ENCODE peak calls at places on chromosomes 5 and 9, in four cellular contexts. O is HCT116, J is left lung, W is WERI-Rb-1. A is an unnamed sample.

GRCh38 chr5:56167522-56167921 is 65.6 kb downstream of the ANKRD55 start:
- DNase-seq in O (no peak), W (no peak), J (no peak), A (no peak)

GRCh38 chr5:132385321-132386105 is 16.0 kb downstream of the SLC22A5 start:
- DNase-seq in J (no peak), W (peak; percentile 40), O (no peak), A (no peak)

GRCh38 chr9:127175764-127176163 is 53.3 kb upstream of the ANGPTL2 start:
- DNase-seq in O (no peak), J (no peak), W (no peak), A (peak; percentile 18)

GRCh38 chr9:21683484-21684175 is 118.8 kb upstream of the MTAP start:
- DNase-seq in J (no peak), W (no peak), O (no peak), A (no peak)

GRCh38 chr9:133813749-133814585 is 75.8 kb upstream of the SARDH start:
- DNase-seq in O (no peak), J (no peak), W (peak; percentile 97), A (no peak)

GRCh38 chr9:115118471-115119156 is 657 bp upstream of the TNC start:
- DNase-seq in O (peak; percentile 50), J (peak; percentile 75), W (peak; percentile 96), A (peak; percentile 53)

GRCh38 chr5:96567188-96567587 is 95.0 kb upstream of the CAST start:
- DNase-seq in W (no peak), O (no peak), J (no peak), A (no peak)

GRCh38 chr5:115818821-115819220 is 2.4 kb upstream of the CDO1 start:
- DNase-seq in O (no peak), J (no peak), W (no peak), A (no peak)

GRCh38 chr9:124660341-124660801 is 110.7 kb downstream of the NR6A1 start:
- DNase-seq in W (peak; percentile 49), O (no peak), J (no peak), A (no peak)

DNA sequence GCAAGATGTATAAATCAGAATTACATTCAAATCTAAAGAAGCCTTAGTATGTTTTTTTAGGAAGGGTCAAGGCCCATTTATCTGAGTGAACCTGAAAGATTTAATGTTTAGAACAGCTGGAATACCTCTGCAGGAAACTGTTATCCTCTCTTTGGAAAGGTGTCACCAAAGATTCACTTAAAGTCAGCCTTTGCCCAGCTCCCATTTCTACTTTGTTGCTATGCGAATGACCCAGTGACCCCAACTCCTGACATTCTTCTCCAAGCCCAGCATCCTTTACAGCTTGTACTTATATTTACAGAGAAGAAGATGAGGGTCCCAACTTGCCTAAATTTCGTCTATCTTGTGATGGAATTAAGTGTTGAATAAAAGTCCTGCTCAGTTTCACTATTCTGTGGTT is 1198.6 kb downstream of the CDH12 start:
- DNase-seq in J (no peak), W (no peak), O (no peak), A (no peak)
- TF ChIP-seq CTCF in J (no peak), W (no peak), O (no peak), A (no peak)

DNA sequence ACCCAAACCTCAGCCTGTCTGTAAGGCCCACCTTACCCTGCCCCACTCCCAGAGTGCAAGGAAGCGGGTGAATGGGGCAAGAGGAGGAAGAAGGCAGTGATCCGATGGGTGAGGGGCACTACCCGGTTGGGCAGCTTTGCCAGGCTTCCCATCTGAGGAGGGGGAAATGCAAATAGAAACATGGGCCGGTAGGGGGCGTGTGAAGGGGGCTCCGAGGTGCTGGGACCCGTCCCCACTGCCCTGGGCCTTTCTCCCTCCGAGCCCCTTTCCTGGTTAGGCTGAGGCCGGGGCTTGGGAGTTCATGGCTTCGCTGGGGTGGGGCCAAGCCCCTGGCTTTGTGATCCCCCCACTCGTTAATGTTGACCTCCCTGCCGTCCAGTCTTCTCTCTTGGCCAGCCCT is 23.6 kb upstream of the MYORG start:
- DNase-seq in J (no peak), W (no peak), O (no peak), A (no peak)
- TF ChIP-seq CTCF in J (no peak), W (no peak), O (no peak), A (no peak)

GRCh38 chr9:83142389-83142788 is 79.4 kb upstream of the RASEF start:
- DNase-seq in O (no peak), J (no peak), W (no peak), A (no peak)
- TF ChIP-seq CTCF in O (no peak), J (no peak), W (no peak), A (no peak)

DNA sequence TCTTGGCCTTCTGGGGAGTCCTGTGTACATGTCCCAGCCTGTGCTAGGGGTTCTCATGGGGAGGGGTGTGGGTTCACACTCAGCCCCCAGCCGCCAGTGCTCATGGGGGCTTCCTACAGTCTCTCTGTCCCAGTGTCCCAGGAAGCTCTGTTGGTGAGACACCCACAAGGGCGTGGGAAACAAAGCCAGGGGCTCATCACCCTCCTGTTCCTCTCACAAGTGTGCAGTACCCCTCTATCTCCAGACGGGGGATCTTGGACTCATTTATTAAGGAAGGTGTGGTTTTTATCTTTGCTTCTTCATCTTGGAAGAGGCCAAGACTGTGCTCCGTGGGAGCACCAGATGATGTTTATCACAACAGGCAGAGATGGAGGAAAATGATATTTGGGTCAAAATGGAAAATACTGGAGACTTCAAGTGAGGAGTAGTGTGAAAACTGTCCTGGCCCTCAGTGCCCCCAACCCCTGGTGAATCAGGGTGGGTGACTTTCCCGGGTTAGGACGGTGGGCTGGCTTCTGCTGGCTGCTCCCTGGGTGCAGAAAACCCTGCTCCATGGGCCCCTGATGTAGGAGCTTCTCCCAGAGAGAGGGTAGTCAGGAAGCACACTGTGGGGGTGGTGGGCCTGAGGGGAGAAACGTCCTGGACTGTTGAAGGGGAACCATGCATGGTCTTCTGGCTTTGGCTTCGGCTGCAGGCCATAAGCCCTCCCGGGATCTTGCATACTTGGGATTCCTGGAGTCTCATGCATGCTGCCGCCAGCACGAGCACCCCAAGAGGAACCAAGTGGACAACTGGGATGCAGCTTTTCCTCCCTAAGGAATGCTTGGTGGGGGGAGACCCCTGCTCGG is 15.3 kb downstream of the TMEM171 start:
- DNase-seq in J (no peak), O (peak; percentile 31), W (peak; percentile 54), A (no peak)
- TF ChIP-seq CTCF in J (no peak), O (peak; percentile 36), W (peak; percentile 56), A (no peak)

DNA sequence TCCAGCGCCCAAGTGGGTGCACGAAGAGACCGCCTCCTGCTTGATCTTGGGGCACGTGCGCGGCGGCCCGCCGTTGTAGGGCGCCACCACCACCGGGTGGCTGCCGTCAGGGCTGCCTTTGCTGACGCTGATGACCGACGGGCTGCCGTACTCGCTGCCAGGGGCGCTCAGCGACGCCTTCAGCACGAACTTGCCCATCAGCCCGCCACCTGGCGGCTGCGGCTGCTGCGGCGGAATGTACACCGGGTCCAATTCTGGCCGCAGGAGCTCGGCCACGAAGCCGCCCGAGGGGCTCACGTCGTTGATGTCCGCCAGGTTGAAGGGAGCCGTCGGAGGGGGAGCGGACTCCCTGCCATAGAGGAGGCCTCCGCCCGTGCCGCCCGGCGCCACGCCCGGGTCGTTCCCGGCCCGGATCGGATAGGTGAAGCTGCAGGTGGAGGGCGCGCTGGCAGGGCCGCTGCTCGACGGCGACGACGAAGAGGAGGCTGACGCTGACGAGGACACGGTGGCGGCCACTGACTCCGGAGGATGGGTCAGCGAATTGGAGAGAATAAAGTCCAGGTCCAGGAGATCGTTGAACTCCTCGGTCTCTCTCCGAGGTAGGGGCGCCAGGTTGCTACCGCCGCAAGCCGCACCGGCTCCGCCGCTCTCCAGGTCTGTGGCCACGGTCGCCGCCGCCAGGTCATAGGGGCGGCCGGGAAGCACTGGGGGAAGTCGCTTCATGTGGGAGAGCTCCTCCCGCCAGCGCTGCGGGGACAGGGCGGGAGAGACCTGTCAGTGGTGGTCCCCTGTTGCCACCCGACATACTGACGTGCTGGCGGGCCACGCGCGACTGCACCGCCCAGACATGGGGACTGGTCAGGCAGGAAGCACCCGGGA is 1.8 kb downstream of the KLF4 start:
- DNase-seq in W (peak; percentile 76), O (no peak), J (peak; percentile 64), A (no peak)
- TF ChIP-seq CTCF in W (peak; percentile 96), O (no peak), J (peak; percentile 27), A (no peak)

GRCh38 chr5:129541648-129542251 is 81.7 kb downstream of the ADAMTS19 start:
- DNase-seq in W (no peak), J (no peak), O (peak; percentile 48), A (no peak)
- TF ChIP-seq CTCF in W (no peak), J (no peak), O (peak; percentile 95), A (no peak)

GRCh38 chr5:150153957-150154617 is 1.6 kb downstream of the PDGFRB start:
- DNase-seq in J (no peak), W (no peak), O (no peak), A (no peak)
- TF ChIP-seq CTCF in J (no peak), W (no peak), O (no peak), A (no peak)

GRCh38 chr9:16271967-16272366 is 598.5 kb downstream of the BNC2 start:
- DNase-seq in J (no peak), W (no peak), O (no peak), A (no peak)

GRCh38 chr9:16265671-16266070 is 604.8 kb downstream of the BNC2 start:
- DNase-seq in W (no peak), J (no peak), O (no peak), A (no peak)

GRCh38 chr9:16267336-16268036 is 603.0 kb downstream of the BNC2 start:
- DNase-seq in O (no peak), J (no peak), W (no peak), A (no peak)

GRCh38 chr9:16266648-16267276 is 603.7 kb downstream of the BNC2 start:
- DNase-seq in J (no peak), O (no peak), W (no peak), A (no peak)

DNA sequence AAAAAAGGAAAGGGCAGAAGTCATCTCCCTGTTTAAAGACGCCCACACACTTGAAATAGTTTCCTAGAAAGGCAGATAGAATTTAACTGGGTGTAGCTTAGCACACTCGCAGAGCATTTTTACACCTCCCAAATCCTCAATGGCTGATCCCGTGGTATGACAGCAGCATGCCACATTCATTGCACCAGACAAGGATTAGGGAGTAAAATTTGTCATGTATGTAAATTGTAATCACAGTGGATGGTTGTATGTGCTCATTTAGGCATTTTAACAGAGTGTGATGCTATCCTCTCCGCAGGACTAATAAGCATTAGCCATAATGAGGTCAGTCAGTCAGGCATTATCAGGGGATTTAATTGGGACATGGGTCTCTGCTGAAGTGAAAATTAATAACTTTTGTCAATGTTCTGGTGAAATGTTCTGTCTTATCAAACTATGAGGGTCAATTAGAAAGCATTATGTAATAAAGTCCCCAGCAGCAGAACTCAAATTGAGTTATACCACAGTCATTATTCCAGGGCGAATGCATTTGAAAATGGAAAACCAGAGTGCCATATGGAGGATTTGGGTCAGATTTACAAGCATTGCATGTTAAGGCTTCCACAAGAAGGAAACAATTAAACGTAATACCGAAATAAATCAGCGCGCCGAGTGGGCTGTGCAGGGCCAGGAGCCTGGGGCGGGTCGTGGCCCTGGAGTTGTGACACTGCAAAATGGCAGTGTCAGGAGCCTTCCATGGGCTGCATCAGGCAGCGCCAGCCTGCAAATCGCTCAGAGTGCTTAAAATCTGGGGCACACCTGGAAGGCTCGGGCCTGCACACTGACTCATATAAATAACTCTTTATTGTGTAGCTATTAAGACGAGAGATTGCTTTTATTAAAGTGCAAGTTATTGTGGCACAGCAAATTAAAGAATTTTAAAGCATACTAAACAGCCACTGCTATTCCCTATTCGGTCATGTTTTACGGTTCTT is 602.1 kb downstream of the BNC2 start:
- DNase-seq in J (no peak), O (no peak), W (peak; percentile 76), A (no peak)
- TF ChIP-seq CTCF in J (no peak), O (no peak), W (no peak), A (no peak)

GRCh38 chr5:15463231-15463630 is 36.7 kb upstream of the FBXL7 start:
- DNase-seq in O (no peak), J (no peak), W (no peak), A (no peak)
- TF ChIP-seq CTCF in O (no peak), J (no peak), W (peak; percentile 35), A (no peak)